ENCODE peak calls at places on chromosomes 5 and 9, in seven cellular contexts. C, H, W, U, P, A and F are unnamed samples. For H3K36me3 and H3K27me3, the result is how much of the 10 kb centered on the place peaks cover.

GRCh38 chr5:150376799-150377771 is 19.6 kb downstream of the TCOF1 start:
- DNase-seq in P (no peak), A (no peak), U (no peak), C (no peak), H (no peak), W (no peak), F (no peak)

GRCh38 chr9:83281306-83282255 is 218.6 kb upstream of the RASEF start:
- DNase-seq in C (peak), H (no peak), P (peak), A (peak), U (no peak), W (no peak), F (no peak)

GRCh38 chr9:79013715-79014610 is 557.8 kb upstream of the TLE4 start:
- DNase-seq in A (no peak), W (no peak), U (no peak), C (no peak), H (no peak), P (no peak), F (no peak)

GRCh38 chr5:157602505-157602904 is 26.9 kb upstream of the ADAM19 start:
- DNase-seq in P (no peak), H (no peak), U (no peak), A (no peak), W (no peak), C (no peak), F (no peak)

GRCh38 chr9:3962467-3962866 is 337.4 kb downstream of the GLIS3 start:
- DNase-seq in A (no peak), P (no peak), W (no peak), C (no peak), H (no peak), U (no peak), F (no peak)

GRCh38 chr5:138639326-138639725 is 64.1 kb upstream of the HSPA9 start:
- DNase-seq in P (no peak), H (no peak), W (no peak), U (no peak), C (no peak), A (no peak), F (no peak)

GRCh38 chr9:101376117-101376866 is 8.5 kb downstream of the BAAT start:
- DNase-seq in A (no peak), W (no peak), U (no peak), P (no peak), H (no peak), C (no peak), F (no peak)

GRCh38 chr9:132023409-132024180 is 56.1 kb downstream of the MED27 start:
- DNase-seq in C (no peak), W (no peak), P (no peak), H (no peak), A (no peak), U (no peak), F (no peak)

GRCh38 chr9:91836515-91836914 is 113.5 kb downstream of the ROR2 start:
- DNase-seq in A (peak), W (peak), P (no peak), U (no peak), C (no peak), H (no peak), F (no peak)

GRCh38 chr5:173574983-173575382 is 41.5 kb downstream of the BOD1 start:
- DNase-seq in A (no peak), U (no peak), W (no peak), C (no peak), P (no peak), H (no peak), F (no peak)

GRCh38 chr5:154723740-154724505 is 31.3 kb upstream of the LARP1 start:
- DNase-seq in W (no peak), P (no peak), A (no peak), C (no peak), U (no peak), H (no peak), F (no peak)

GRCh38 chr5:135372654-135373381 is 26.2 kb downstream of the MACROH2A1 start:
- DNase-seq in P (no peak), U (no peak), W (peak), A (no peak), H (no peak), C (no peak), F (no peak)

GRCh38 chr9:105694848-105695581 is 674 bp downstream of the TMEM38B start:
- DNase-seq in W (peak), U (peak), C (peak), P (peak), A (peak), H (peak), F (peak)

GRCh38 chr5:94153736-94154450 is 412.5 kb upstream of the POU5F2 start:
- DNase-seq in U (no peak), A (no peak), C (no peak), P (no peak), H (no peak), W (no peak), F (no peak)

GRCh38 chr5:28281381-28281780 is 1243.0 kb upstream of the CDH9 start:
- DNase-seq in U (no peak), C (no peak), P (no peak), A (no peak), H (no peak), W (no peak), F (no peak)

GRCh38 chr5:175457466-175457865 is 13.5 kb upstream of the DRD1 start:
- DNase-seq in C (no peak), W (no peak), H (peak), A (no peak), U (no peak), P (no peak), F (no peak)

GRCh38 chr9:12989669-12990068 is 214.8 kb downstream of the LURAP1L start:
- DNase-seq in A (no peak), U (no peak), C (no peak), H (no peak), P (no peak), W (no peak), F (no peak)

GRCh38 chr9:107929439-107929838 is 439.9 kb upstream of the KLF4 start:
- DNase-seq in A (peak), H (no peak), C (peak), U (peak), W (no peak), P (peak), F (no peak)

GRCh38 chr5:122311888-122312669 is at the start of gene SNCAIP:
- DNase-seq in P (peak), H (no peak), W (peak), C (peak), U (peak), A (peak), F (no peak)

GRCh38 chr9:130933114-130934046 is 5.7 kb downstream of the FIBCD1 start:
- DNase-seq in H (no peak), W (no peak), A (no peak), P (no peak), U (no peak), C (no peak), F (no peak)

GRCh38 chr9:128292009-128292408 is 15.9 kb downstream of the SWI5 start:
- DNase-seq in W (no peak), P (no peak), C (no peak), U (no peak), A (no peak), H (no peak), F (no peak)

GRCh38 chr5:71925608-71926091 is 181.6 kb upstream of the MAP1B start:
- DNase-seq in A (peak), U (no peak), P (peak), W (no peak), C (no peak), H (no peak), F (no peak)

GRCh38 chr9:81596671-81597426 is 92.5 kb downstream of the TLE1 start:
- DNase-seq in U (no peak), P (no peak), C (no peak), W (no peak), A (no peak), H (no peak), F (no peak)

GRCh38 chr5:171899792-171900191 is 106.6 kb downstream of the FBXW11 start:
- DNase-seq in W (no peak), A (no peak), H (no peak), U (no peak), P (no peak), C (no peak), F (no peak)

GRCh38 chr9:76717611-76718010 is 46.6 kb upstream of the PCA3 start:
- DNase-seq in C (no peak), P (no peak), H (no peak), A (no peak), U (no peak), W (no peak), F (no peak)

GRCh38 chr9:30670805-30671562 is 1713.5 kb upstream of the ACO1 start:
- DNase-seq in P (no peak), W (no peak), U (no peak), H (no peak), C (no peak), A (no peak), F (no peak)

GRCh38 chr9:19701991-19702390 is 86.8 kb downstream of the SLC24A2 start:
- DNase-seq in C (no peak), U (no peak), W (no peak), H (no peak), A (no peak), P (no peak), F (no peak)

GRCh38 chr9:130467371-130467770 is 22.6 kb downstream of the ASS1 start:
- DNase-seq in A (no peak), C (no peak), W (no peak), U (no peak), H (no peak), P (no peak), F (no peak)

GRCh38 chr5:59829922-59830321 is 63.6 kb downstream of the PDE4D start:
- DNase-seq in H (no peak), P (no peak), C (no peak), U (no peak), A (no peak), W (no peak), F (no peak)

GRCh38 chr5:156640751-156641241 is 209.3 kb upstream of the PPP1R2B start:
- DNase-seq in P (no peak), U (no peak), H (no peak), A (no peak), C (no peak), W (no peak), F (no peak)

GRCh38 chr5:53017794-53018391 is 28.7 kb downstream of the ITGA2 start:
- DNase-seq in U (no peak), A (no peak), P (no peak), C (no peak), W (no peak), H (no peak), F (no peak)

GRCh38 chr9:122133263-122133983 is 26.2 kb downstream of the NDUFA8 start:
- DNase-seq in U (no peak), H (no peak), P (peak), C (no peak), A (no peak), W (no peak), F (no peak)

GRCh38 chr9:122133984-122134535 is 25.5 kb downstream of the NDUFA8 start:
- DNase-seq in U (no peak), A (no peak), P (no peak), H (no peak), C (no peak), W (no peak), F (no peak)

GRCh38 chr9:122134822-122135528 is 24.6 kb downstream of the NDUFA8 start:
- DNase-seq in H (no peak), C (no peak), A (no peak), U (no peak), W (no peak), P (no peak), F (no peak)

GRCh38 chr9:122132539-122132938 is 27.0 kb downstream of the NDUFA8 start:
- DNase-seq in W (no peak), A (no peak), C (no peak), U (no peak), P (no peak), H (no peak), F (no peak)

GRCh38 chr9:122135529-122135859 is 24.1 kb downstream of the NDUFA8 start:
- DNase-seq in A (no peak), W (no peak), U (no peak), H (no peak), C (no peak), P (no peak), F (no peak)
- TF ChIP-seq POLR2A in A (no peak), W (no peak), U (no peak), H (no peak), C (no peak), P (no peak), F (no peak)

DNA sequence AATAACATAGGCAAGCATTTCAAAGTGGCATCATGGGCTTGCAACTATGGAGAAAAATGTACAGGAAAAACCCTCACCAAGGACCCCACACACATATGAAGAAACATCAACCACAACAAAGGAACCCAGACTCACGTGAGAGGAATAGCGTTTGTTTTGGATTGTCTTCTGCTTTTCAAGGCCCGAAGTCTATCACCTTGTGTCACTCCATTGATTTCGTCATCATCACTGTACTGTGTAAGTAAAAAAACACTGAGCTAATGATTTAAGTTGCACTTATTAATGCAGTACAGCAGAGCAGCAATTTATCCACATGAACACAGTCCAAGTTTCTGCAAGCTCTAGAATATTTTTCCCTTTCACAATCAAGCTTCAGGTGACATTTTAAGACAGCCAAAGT is 72.4 kb downstream of the HABP4 start:
- DNase-seq in P (no peak), W (no peak), A (no peak), C (no peak), H (no peak), U (no peak), F (no peak)
- H3K36me3 ChIP-seq in P (under half), W (under half), A (under half), C (under half), H (under half), U (under half), F (under half)

DNA sequence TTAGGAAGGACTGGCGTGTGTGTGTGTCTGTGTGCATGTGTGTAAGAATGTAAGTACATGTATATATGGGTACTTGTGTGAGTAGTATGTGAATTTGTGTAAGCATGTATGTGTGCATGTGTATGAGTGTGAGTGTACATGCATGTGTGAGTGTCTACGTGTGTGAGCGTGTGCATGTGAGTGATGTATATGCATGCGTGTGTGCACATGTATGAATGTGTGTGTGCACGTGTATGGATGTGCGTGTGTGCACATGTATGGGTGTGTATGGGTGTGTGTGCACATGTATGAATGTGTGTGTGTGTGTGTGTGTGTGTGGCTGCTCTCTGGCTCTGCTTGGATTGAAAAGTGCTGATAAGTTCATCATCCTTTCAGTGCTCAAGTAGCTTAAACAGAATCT is 154.5 kb downstream of the TENT4A start:
- DNase-seq in A (no peak), W (no peak), C (no peak), P (no peak), H (no peak), U (no peak), F (no peak)
- H3K27me3 ChIP-seq in A (under half), W (under half), C (under half), P (under half), H (under half), U (under half), F (under half)

GRCh38 chr9:136400038-136400834 is at the start of gene SNAPC4:
- DNase-seq in W (peak), A (peak), P (peak), C (peak), U (peak), H (peak), F (peak)
- TF ChIP-seq POLR2A in W (no peak), A (peak), P (peak), C (peak), U (no peak), H (peak), F (no peak)

GRCh38 chr9:134494273-134494815 is 147.3 kb upstream of the COL5A1 start:
- DNase-seq in U (no peak), C (no peak), W (peak), H (no peak), P (no peak), A (no peak), F (no peak)
- H3K36me3 ChIP-seq in U (under half), C (under half), W (under half), H (under half), P (under half), A (under half), F (under half)

GRCh38 chr5:120362426-120362825 is 101.7 kb upstream of the PRR16 start:
- DNase-seq in A (no peak), U (no peak), C (no peak), H (no peak), P (no peak), W (no peak), F (no peak)

GRCh38 chr5:120366047-120366446 is 98.1 kb upstream of the PRR16 start:
- DNase-seq in U (no peak), P (no peak), W (no peak), A (no peak), C (no peak), H (no peak), F (no peak)

GRCh38 chr5:120368923-120369715 is 95.0 kb upstream of the PRR16 start:
- DNase-seq in P (no peak), H (no peak), A (no peak), W (peak), U (no peak), C (peak), F (no peak)

GRCh38 chr5:120372899-120373298 is 91.2 kb upstream of the PRR16 start:
- DNase-seq in A (no peak), U (no peak), H (no peak), W (no peak), C (no peak), P (no peak), F (no peak)

DNA sequence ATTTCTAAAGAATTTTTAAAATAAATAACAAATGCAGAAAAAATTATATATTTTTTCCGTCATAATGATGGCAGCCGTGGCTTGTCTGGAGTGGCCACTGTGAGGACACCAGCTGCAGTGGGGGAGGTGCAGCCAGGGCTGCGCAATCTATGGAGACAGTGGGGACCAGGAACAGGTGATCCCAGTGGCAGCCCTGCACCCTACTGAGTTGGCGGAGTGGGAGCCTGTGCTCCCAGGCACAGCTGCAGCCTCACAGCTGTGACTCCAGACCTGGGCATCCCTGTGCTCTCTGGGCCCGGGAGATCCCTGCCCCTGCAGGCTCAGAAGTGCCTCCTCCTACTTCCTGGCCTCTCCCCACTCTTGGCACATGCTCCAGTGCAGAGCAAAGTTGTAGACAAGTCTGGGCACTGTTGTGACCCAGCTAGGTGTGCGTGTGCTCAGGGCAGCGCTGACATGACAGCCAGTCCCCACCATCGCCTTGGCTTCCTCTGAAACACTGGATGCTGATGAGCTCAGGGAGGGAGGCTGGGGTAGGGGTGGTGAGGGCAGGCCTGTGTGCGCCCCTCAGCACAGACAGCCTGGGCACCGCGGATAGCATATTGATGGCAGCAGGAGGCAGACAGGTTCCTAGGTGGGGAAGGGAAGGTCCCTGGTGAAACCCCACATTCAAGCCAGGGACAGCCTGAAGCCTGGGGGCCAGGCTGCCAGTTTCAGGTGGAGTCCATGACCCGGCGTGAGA is 96.0 kb upstream of the PRR16 start:
- DNase-seq in A (no peak), W (no peak), U (no peak), H (no peak), C (no peak), P (no peak), F (no peak)
- H3K27me3 ChIP-seq in A (under half), W (under half), U (under half), H (under half), C (under half), P (under half), F (under half)

DNA sequence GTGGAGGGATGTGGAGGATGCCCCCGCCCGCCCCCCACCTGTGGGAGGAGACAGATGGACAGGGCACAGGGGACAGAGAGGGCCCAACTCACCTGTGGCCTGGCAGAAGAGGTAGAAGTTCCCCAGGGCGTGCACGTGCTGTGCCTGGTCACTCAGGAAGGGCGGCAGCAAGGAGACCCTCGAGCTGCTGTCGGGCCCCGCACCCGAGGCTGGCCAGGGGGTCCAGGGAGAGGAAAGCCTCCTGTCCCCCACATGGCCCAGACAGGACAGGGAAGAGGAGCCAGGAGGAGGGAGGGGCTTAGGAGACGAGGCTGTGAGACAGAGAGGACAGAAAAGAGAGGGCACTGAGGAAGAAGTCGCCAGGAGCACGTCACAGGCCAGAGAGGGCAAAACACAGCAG is 58.4 kb downstream of the SECISBP2 start:
- DNase-seq in W (no peak), A (no peak), U (no peak), C (no peak), P (no peak), H (no peak), F (no peak)
- TF ChIP-seq POLR2A in W (no peak), A (no peak), U (no peak), C (no peak), P (no peak), H (no peak), F (no peak)